ENCODE peak calls at places on chromosome 17, in five cellular contexts. D, S, B, C and X are unnamed samples.

GRCh38 chr17:57125406-57125805 is 40.4 kb downstream of the AKAP1 start:
- DNase-seq in D (no peak), S (no peak), B (no peak), C (no peak), X (no peak)

GRCh38 chr17:47229535-47230443 is 20.6 kb downstream of the MYL4 start:
- DNase-seq in D (peak), S (no peak), B (peak), C (peak), X (peak)

GRCh38 chr17:62919388-62919787 is 46.6 kb upstream of the TANC2 start:
- DNase-seq in D (no peak), S (no peak), B (no peak), C (no peak), X (no peak)

GRCh38 chr17:17626151-17626805 is 34.8 kb upstream of the PEMT start:
- DNase-seq in D (no peak), S (no peak), B (no peak), C (no peak), X (no peak)

GRCh38 chr17:13311301-13311700 is 290.4 kb downstream of the HS3ST3A1 start:
- DNase-seq in D (no peak), S (no peak), B (peak), C (no peak), X (peak)

GRCh38 chr17:61466246-61466645 is 14.0 kb downstream of the TBX4 start:
- DNase-seq in D (peak), S (no peak), B (no peak), C (no peak), X (no peak)

GRCh38 chr17:80888276-80889160 is 103.1 kb upstream of the CHMP6 start:
- DNase-seq in D (no peak), S (no peak), B (no peak), C (no peak), X (no peak)

GRCh38 chr17:74446551-74447500 is 14.9 kb downstream of the GPRC5C start:
- DNase-seq in D (peak), S (no peak), B (no peak), C (peak), X (no peak)

GRCh38 chr17:57110152-57110542 is 25.1 kb downstream of the AKAP1 start:
- DNase-seq in D (no peak), S (no peak), B (no peak), C (no peak), X (no peak)

GRCh38 chr17:65848751-65849150 is 287.3 kb upstream of the AXIN2 start:
- DNase-seq in D (no peak), S (no peak), B (no peak), C (no peak), X (no peak)

GRCh38 chr17:47934856-47935255 is 6.5 kb upstream of the PNPO start:
- DNase-seq in D (no peak), S (no peak), B (no peak), C (no peak), X (no peak)

GRCh38 chr17:77444653-77445029 is 303.9 kb downstream of the SEC14L1 start:
- DNase-seq in D (no peak), S (peak), B (no peak), C (no peak), X (no peak)

GRCh38 chr17:81244358-81245023 is 5.4 kb downstream of the NDUFAF8 start:
- DNase-seq in D (no peak), S (no peak), B (no peak), C (no peak), X (no peak)

GRCh38 chr17:61349350-61349749 is 50.3 kb upstream of the TBX2 start:
- DNase-seq in D (no peak), S (no peak), B (no peak), C (no peak), X (no peak)

GRCh38 chr17:16425698-16426659 is 10.6 kb downstream of the TRPV2 start:
- DNase-seq in D (no peak), S (no peak), B (no peak), C (no peak), X (no peak)

GRCh38 chr17:46872421-46872820 is 21.0 kb downstream of the WNT9B start:
- DNase-seq in D (no peak), S (no peak), B (no peak), C (no peak), X (no peak)

GRCh38 chr17:71983828-71984227 is 137.0 kb upstream of the SOX9 start:
- DNase-seq in D (no peak), S (no peak), B (no peak), C (no peak), X (no peak)

GRCh38 chr17:83133302-83134121 is 54.1 kb downstream of the METRNL start:
- DNase-seq in D (peak), S (no peak), B (no peak), C (peak), X (no peak)
- H3K4me3 ChIP-seq in D (no peak), S (no peak), B (no peak), C (no peak), X (no peak)

DNA sequence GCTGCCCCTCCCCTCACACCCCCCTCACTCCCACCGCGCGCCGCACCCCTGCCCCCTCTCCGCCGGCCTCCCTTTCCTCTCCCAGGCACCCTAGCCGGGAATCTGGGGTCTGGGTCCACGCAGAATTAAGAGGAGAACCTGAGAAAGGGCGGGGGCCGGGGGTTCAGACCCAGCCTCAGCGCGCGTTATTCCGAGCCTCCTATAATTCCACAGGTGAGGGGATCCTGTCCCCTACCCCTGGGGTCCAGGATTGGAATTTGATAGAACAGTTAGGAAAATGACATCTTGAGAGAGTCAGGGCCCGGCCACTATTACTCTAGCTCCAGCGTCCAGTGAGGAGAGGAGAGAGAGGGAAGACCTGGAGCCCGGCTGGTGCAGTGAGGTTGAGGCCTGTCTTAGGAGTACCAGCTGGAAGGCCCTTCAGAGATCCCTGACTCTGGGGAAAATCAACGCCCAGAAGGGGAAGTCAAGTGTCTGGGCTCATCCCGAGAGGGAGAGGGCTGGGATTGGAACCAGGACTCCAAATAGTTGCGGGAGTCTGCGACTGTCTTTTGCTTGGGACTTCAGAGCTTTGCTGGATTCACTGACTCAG is 17.3 kb downstream of the GRB7 start:
- DNase-seq in D (no peak), S (no peak), B (no peak), C (peak), X (no peak)
- TF ChIP-seq CTCF in D (no peak), S (no peak), B (no peak), C (no peak), X (no peak)

GRCh38 chr17:76270127-76270592 is 5.0 kb downstream of the UBALD2 start:
- DNase-seq in D (no peak), S (peak), B (no peak), C (no peak), X (no peak)

GRCh38 chr17:76266244-76266938 is 1.2 kb downstream of the UBALD2 start:
- DNase-seq in D (no peak), S (no peak), B (no peak), C (peak), X (no peak)

GRCh38 chr17:76268991-76269981 is 4.1 kb downstream of the UBALD2 start:
- DNase-seq in D (no peak), S (no peak), B (no peak), C (no peak), X (no peak)

GRCh38 chr17:76267051-76267576 is 2.0 kb downstream of the UBALD2 start:
- DNase-seq in D (no peak), S (no peak), B (no peak), C (no peak), X (no peak)

GRCh38 chr17:76268015-76268749 is 3.0 kb downstream of the UBALD2 start:
- DNase-seq in D (peak), S (peak), B (no peak), C (peak), X (no peak)
- H3K4me3 ChIP-seq in D (peak), S (peak), B (peak), C (peak), X (peak)

GRCh38 chr17:7557825-7558543 is 566 bp upstream of the TNFSF13 start:
- DNase-seq in D (peak), S (peak), B (no peak), C (peak), X (no peak)

GRCh38 chr17:7557147-7557764 is 1.3 kb upstream of the TNFSF13 start:
- DNase-seq in D (peak), S (no peak), B (no peak), C (no peak), X (no peak)

GRCh38 chr17:7553356-7553755 is 4.5 kb downstream of the TNFSF12 start:
- DNase-seq in D (no peak), S (no peak), B (no peak), C (no peak), X (no peak)

GRCh38 chr17:7556627-7557026 is 1.9 kb upstream of the TNFSF13 start:
- DNase-seq in D (no peak), S (no peak), B (no peak), C (no peak), X (no peak)

DNA sequence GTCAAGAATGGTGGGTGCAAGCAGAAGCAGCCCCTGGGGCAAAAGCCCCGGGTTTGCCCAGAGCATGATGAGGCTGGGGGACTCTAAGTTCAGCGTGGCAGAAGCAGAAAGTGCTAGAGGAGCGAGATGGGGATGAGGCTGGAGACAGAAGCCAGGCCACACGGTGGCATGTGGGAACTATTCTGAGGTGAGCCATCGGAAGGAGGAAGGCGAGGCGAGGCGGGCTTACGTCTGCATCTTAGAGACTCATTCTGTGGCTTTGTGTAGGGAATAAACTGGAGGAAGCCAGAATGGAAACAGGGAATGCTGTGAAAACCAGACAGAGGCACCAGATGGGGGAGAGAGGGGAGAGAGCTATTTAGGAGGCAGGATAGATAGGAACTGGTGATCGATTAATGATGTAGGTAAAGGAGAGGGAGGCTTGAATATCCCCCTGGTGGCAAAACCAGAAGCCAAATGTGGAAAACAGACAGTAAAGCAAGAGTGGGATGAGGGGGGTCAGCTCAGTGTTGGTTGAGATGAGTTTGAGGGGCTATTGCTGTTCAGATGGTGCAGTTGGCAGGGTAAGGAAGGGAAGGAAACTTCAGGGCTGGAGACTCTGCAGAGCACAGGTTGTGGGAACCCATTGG is 3.1 kb upstream of the TNFSF13 start:
- DNase-seq in D (no peak), S (no peak), B (no peak), C (no peak), X (no peak)
- TF ChIP-seq CTCF in D (no peak), S (peak), B (no peak), C (no peak), X (peak)

DNA sequence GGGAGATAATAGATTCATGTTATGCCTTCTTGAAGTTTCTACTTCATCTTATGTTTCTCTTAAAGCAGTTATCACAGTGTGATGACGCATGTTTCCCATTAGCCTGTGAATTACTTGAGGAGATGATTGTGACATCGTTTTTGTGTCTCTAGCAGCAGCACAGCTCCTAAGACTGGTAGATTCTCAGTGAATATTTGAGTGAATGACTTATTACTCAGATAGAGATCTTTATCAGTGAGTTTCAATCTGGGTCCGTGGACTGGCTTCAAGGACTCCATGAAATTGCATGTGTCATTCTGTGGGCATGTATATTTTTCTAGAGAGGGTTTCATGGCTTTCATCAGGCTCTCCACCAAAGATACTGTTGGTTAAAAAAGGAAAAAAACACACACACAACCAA is 29.9 kb downstream of the YPEL2 start:
- DNase-seq in D (no peak), S (no peak), B (peak), C (no peak), X (no peak)
- H3K4me3 ChIP-seq in D (no peak), S (no peak), B (no peak), C (no peak), X (no peak)

DNA sequence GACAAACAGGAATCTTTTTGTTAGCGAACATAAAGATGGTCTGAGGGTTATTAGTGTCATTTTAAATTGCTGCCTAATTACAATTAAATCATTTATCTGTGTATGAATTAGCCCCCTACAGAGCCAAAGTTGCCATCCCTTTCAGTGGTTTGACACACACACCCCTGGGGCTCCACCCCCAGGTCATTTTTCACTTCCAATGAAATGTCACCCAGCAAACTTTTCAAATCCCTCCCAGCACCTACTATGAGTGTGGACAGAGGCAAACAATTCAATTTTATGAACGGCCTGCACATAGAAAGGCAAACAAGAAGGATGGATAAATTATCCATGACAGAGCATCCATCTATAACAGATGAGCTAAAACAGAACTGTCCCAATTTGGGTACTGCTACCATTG is 2.4 kb downstream of the MYH10 start:
- DNase-seq in D (no peak), S (no peak), B (no peak), C (no peak), X (no peak)
- TF ChIP-seq CTCF in D (no peak), S (no peak), B (no peak), C (no peak), X (no peak)

DNA sequence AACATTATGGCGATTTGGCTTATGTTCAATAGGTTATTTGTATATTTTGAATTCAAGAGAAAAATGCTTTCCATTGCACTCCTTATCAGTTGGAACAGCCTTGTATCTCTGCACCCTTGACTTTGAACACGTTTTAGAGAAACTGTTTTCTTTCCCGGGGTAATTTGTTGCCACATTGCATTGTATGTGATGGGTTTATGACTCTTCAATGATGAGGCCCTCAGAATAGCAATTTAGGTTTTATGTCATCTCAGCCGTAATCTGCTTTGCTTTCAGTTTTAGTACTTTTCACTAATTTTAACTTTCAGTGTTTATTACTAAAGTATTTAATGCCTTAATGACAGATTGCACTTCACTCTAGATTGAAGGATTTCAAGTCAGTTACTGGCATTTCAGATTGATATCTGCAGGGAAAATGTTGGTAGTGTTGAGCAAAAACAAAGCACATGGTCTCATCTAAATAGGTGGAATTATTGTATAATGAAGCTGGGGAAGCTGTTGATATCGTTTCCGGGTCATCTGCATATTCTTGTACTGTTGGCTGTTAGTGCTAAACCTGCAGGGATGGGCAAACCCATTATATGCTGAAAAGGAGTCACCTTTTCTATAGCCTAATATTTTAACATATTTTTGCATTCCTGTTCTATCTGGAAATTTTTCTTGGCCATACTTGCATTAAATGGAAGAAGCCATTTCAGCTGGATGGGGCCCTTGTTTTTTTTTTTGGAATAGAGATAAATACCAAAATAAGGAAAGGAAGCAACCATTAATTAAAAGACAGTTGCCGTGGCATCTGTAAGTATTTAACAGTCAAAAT is 2.0 kb downstream of the LUC7L3 start:
- DNase-seq in D (no peak), S (no peak), B (no peak), C (no peak), X (no peak)
- H3K4me3 ChIP-seq in D (peak), S (peak), B (peak), C (peak), X (peak)

DNA sequence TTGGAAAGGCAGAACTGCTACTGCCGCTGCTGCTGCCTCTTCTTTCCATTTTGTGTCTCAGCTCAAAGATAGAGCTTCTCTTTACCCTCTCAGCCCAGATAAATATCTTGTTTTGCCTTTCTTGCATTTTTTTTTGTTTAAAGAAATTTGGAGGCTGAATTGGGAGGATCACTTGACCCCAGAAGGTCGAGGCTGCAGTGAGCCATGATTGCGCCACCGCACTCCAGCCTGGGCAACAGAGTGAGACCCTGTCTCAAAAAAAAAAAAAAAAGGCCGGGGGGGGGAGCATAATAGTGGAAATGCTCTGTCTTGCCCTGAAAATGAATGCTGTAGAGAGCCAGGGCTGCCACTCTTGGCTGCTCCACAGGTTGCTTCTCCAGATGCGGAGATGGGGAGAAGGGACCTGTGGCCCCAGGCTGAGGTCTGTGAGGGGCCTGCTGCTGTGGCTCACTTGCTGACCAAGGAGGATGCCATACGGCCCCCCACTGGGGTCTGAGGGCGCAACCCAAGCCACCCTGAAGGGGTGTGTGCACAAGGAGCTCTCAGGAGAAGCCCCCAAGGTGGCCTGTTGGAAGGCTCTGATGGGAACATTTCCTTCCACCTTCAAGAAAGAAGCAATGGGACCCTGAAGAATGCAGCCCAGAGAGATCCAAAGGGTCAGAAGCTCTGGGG is 21.5 kb upstream of the G6PC1 start:
- DNase-seq in D (no peak), S (no peak), B (no peak), C (no peak), X (no peak)
- TF ChIP-seq CTCF in D (no peak), S (no peak), B (no peak), C (no peak), X (no peak)

DNA sequence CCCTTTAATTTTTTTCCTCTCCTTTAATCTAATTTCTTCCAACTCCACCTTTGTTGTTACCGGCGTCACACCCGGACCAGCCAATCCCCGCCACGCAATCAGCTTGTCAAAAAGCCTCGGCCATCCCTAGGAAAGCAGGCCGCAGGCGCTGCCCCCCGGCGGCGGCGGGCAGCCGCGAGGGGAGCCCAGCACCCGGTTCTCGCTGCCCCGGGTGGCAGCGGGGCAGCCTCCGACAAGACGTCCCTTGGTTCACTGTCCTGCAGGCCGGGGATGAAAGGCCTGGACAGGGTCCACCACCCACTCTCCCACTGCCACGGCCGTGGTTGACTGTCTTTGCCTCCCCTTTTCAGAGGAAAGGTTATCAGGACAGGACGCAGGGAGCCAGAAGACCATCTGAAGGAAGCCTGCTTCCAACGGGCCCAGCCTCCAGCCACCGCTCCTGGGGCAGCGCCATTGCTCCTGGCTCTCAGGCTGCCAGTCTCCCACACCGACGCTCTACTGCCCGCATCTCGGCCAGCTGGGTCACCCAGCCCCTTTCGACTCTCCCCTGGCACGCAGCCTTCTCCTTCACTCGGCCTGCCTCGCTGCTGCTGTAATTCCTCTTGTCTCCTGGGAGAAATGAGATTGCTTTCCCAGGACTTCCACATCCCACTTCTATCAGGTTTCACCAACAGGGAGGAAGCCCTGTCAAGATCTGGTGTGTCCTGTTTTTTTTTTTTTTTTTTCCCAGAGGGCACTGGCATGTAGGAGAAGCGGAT is 2.8 kb upstream of the UBTF start:
- DNase-seq in D (peak), S (peak), B (no peak), C (peak), X (no peak)
- H3K4me3 ChIP-seq in D (peak), S (peak), B (peak), C (peak), X (peak)